ENCODE peak calls at places on chromosomes 6 and 20, in six cellular contexts. T is stomach; J is neural progenitor cell; H is upper lobe of right lung; B is left ventricle myocardium inferior; K is CD8-positive, alpha-beta T cell. D is an unnamed sample.

GRCh38 chr6:47924001-47924400 is 142.2 kb downstream of the OPN5 start:
- DNase-seq in T (no peak), J (no peak), H (no peak), B (no peak), K (no peak), D (no peak)

GRCh38 chr6:153511896-153512496 is 380.9 kb upstream of the RGS17 start:
- DNase-seq in T (no peak), J (peak; percentile 41), H (no peak), B (no peak), K (no peak), D (no peak)

GRCh38 chr20:55252525-55252924 is 752.8 kb downstream of the CBLN4 start:
- DNase-seq in T (no peak), J (no peak), H (no peak), B (no peak), K (no peak), D (no peak)

GRCh38 chr6:81396916-81397315 is 355.6 kb downstream of the TENT5A start:
- DNase-seq in T (no peak), J (no peak), H (no peak), B (no peak), K (no peak), D (no peak)

GRCh38 chr6:53447869-53448268 is 97.0 kb downstream of the GCLC start:
- DNase-seq in T (no peak), J (no peak), H (no peak), B (no peak), K (no peak), D (no peak)

GRCh38 chr20:36768768-36769430 is 4.7 kb downstream of the DSN1 start:
- DNase-seq in T (no peak), J (no peak), H (no peak), B (no peak), K (no peak), D (no peak)

GRCh38 chr6:54621285-54621684 is 225.3 kb upstream of the FAM83B start:
- DNase-seq in T (no peak), J (peak; percentile 43), H (no peak), B (no peak), K (no peak), D (no peak)

GRCh38 chr6:16585805-16586204 is 175.5 kb downstream of the ATXN1 start:
- DNase-seq in T (no peak), J (no peak), H (no peak), B (no peak), K (no peak), D (no peak)

GRCh38 chr6:20404641-20405032 is 3.0 kb downstream of the E2F3 start:
- DNase-seq in T (no peak), J (peak; percentile 74), H (no peak), B (no peak), K (peak; percentile 60), D (peak; percentile 62)

GRCh38 chr20:14685179-14685578 is 347.8 kb upstream of the FLRT3 start:
- DNase-seq in T (no peak), J (no peak), H (no peak), B (no peak), K (no peak), D (no peak)

GRCh38 chr6:80233955-80234354 is 127.5 kb downstream of the BCKDHB start:
- DNase-seq in T (no peak), J (no peak), H (no peak), B (no peak), K (no peak), D (no peak)

GRCh38 chr6:127146935-127147334 is 28.5 kb downstream of the RSPO3 start:
- DNase-seq in T (no peak), J (no peak), H (no peak), B (no peak), K (no peak), D (no peak)

GRCh38 chr6:155103816-155104366 is 108.8 kb downstream of the TIAM2 start:
- DNase-seq in T (no peak), J (no peak), H (no peak), B (no peak), K (no peak), D (no peak)

GRCh38 chr6:44061375-44062104 is 65.7 kb downstream of the MRPL14 start:
- DNase-seq in T (no peak), J (no peak), H (no peak), B (no peak), K (no peak), D (no peak)

DNA sequence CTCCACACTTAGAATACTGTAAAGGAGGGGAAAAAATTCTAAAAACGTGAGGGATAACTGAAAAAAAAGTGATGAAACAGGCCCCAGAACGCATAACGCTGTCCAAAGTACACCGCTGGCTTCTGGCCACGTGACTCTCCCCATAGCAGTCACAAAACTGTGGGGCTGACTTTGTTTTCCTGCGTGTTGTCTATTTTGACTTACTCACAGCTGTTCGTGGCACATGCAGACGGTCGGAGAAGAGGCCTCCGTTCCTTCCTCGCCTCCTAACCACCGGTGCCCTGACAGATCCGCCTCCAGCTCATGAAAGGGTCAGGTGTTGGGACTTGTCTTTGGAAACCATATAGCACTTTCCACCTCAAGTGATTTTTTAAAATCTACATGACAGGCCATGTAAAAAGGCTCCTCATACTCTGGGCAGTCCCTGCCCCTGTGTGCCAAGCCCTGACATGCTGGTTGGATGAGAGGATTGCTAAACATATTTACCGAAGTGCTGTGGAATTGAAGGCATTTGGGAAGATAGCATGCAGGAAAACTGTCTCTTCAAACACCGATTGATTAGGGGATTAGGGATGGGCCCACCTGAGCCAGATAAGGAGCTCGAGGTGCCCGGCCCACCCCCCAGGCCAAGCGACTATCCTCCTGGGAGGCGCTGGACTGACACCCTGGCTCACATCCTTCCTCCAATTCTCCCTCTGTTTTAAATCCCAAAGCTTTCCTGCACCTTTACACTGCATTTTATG is 54.8 kb downstream of the DACT2 start:
- DNase-seq in T (no peak), J (no peak), H (peak; percentile 55), B (no peak), K (no peak), D (no peak)
- H3K4me1 ChIP-seq in T (peaks cover 13% of the 10 kb centered on the region), J (no peaks in the 10 kb centered on the region), H (peaks cover 10% of the 10 kb centered on the region), B (no peaks in the 10 kb centered on the region), K (no peaks in the 10 kb centered on the region), D (peaks cover 26% of the 10 kb centered on the region)

DNA sequence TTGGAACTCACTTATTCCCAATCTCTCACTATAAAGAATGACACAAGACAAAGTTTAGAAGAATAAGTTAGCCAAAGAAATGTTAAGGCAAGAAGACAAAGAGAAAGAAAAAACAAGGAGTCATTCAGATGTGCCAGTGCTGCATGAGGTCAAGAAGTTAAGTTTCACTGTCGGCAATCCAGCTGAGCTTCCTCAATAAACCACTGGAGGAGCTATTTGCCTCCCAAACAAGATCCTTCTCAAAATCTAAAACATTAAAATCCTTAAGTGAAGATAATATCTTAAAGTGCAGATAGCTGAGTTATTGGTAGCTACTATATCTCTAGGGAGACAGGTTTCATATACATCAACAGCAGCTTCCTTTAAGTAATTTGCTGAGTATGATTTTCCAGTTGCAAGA is 512.3 kb downstream of the HDGFL1 start:
- DNase-seq in T (no peak), J (peak; percentile 3), H (no peak), B (no peak), K (no peak), D (no peak)
- TF ChIP-seq CTCF in T (no peak), J (peak; percentile 49), H (no peak), B (no peak), K (no peak), D (no peak)

GRCh38 chr6:302760-303159 is 10.5 kb downstream of the DUSP22 start:
- DNase-seq in T (no peak), J (no peak), H (no peak), B (no peak), K (no peak), D (no peak)
- H3K4me1 ChIP-seq in T (peaks cover 55% of the 10 kb centered on the region), J (no peaks in the 10 kb centered on the region), H (peaks cover 18% of the 10 kb centered on the region), B (peaks cover 42% of the 10 kb centered on the region), K (peaks cover 8% of the 10 kb centered on the region), D (no peaks in the 10 kb centered on the region)

GRCh38 chr6:46903175-46903574 is 18.6 kb downstream of the ADGRF5 start:
- DNase-seq in T (no peak), J (no peak), H (no peak), B (peak; percentile 23), K (no peak), D (no peak)
- TF ChIP-seq CTCF in T (no peak), J (no peak), H (no peak), B (no peak), K (no peak), D (no peak)

GRCh38 chr6:36127462-36128016 is 2.8 kb upstream of the MAPK13 start:
- DNase-seq in T (peak; percentile 41), J (no peak), H (peak; percentile 82), B (no peak), K (no peak), D (no peak)
- H3K4me1 ChIP-seq in T (peaks cover 38% of the 10 kb centered on the region), J (peaks cover 9% of the 10 kb centered on the region), H (peaks cover 48% of the 10 kb centered on the region), B (peaks cover 27% of the 10 kb centered on the region), K (peaks cover 69% of the 10 kb centered on the region), D (peaks cover 21% of the 10 kb centered on the region)

GRCh38 chr6:121310495-121310894 is 23.8 kb downstream of the TBC1D32 start:
- DNase-seq in T (no peak), J (no peak), H (no peak), B (no peak), K (no peak), D (no peak)

GRCh38 chr6:121309768-121310473 is 24.4 kb downstream of the TBC1D32 start:
- DNase-seq in T (no peak), J (no peak), H (no peak), B (no peak), K (no peak), D (no peak)

GRCh38 chr6:121302882-121303281 is 31.4 kb downstream of the TBC1D32 start:
- DNase-seq in T (no peak), J (no peak), H (no peak), B (no peak), K (no peak), D (no peak)

GRCh38 chr6:121305957-121306607 is 28.2 kb downstream of the TBC1D32 start:
- DNase-seq in T (no peak), J (peak; percentile 50), H (no peak), B (no peak), K (no peak), D (no peak)
- TF ChIP-seq CTCF in T (peak; percentile 48), J (peak; percentile 72), H (peak; percentile 58), B (peak; percentile 64), K (peak; percentile 59), D (no peak)

DNA sequence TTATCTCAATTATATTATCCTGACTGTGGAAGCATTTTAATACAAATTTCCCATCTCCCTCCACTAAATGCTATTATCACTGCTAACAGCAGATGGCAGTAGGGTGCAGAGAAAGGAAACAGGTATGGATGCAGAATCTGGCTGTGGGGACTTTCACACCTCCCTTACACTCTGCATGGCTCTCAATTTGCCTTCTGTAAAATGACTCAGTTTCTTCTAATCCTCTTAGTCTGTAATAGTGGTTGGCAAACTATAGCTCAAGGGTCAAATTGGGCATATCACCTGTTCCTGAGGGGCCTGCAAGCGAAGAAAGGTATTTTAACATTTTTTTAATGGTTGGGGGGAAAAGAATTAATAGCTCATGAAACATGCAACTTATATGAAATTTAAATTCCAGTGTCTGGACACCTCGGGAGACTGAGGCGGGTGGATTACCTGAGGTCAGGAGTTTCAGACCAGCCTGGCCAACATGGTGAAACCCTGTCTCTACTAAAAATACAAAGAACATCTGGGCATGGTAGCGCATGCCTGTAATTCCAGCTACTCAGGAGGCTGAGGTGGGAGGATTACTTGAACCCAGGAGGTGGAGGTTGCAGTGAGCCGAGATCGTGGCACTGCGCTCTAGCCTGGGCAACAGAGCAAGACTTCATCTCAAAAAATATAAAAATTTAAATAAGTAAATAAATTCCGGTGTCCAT is 83.5 kb downstream of the ZMYND8 start:
- DNase-seq in T (peak; percentile 38), J (peak; percentile 70), H (no peak), B (no peak), K (peak; percentile 55), D (no peak)
- H3K4me1 ChIP-seq in T (peaks cover 36% of the 10 kb centered on the region), J (no peaks in the 10 kb centered on the region), H (peaks cover 28% of the 10 kb centered on the region), B (peaks cover 56% of the 10 kb centered on the region), K (no peaks in the 10 kb centered on the region), D (no peaks in the 10 kb centered on the region)